ENCODE peak calls at places on chromosomes 4 and X, in seven cellular contexts. One of them, this sample, is unnamed.

GRCh38 chrX:49166914-49167739 is 4.6 kb downstream of the MAGIX start:
- DNase-seq in H9: no peak
- DNase-seq in H1: no peak
- DNase-seq in IMR-90: peak
- DNase-seq in mesenchymal stem cell: peak
- DNase-seq in neuronal stem cell: no peak
- DNase-seq in trophoblast cell: no peak
- DNase-seq in this sample: peak

GRCh38 chr4:110512901-110513300 is 36.9 kb downstream of the ENPEP start:
- DNase-seq in H9: no peak
- DNase-seq in trophoblast cell: no peak
- DNase-seq in mesenchymal stem cell: no peak
- DNase-seq in IMR-90: no peak
- DNase-seq in H1: no peak
- DNase-seq in neuronal stem cell: no peak
- DNase-seq in this sample: no peak

GRCh38 chr4:1376391-1376840 is 29.4 kb downstream of the UVSSA start:
- DNase-seq in neuronal stem cell: no peak
- DNase-seq in mesenchymal stem cell: no peak
- DNase-seq in H9: no peak
- DNase-seq in H1: no peak
- DNase-seq in IMR-90: no peak
- DNase-seq in trophoblast cell: no peak
- DNase-seq in this sample: no peak

GRCh38 chr4:153570228-153570973 is 104.2 kb downstream of the TMEM131L start:
- DNase-seq in neuronal stem cell: no peak
- DNase-seq in H9: no peak
- DNase-seq in trophoblast cell: no peak
- DNase-seq in mesenchymal stem cell: no peak
- DNase-seq in H1: no peak
- DNase-seq in IMR-90: no peak
- DNase-seq in this sample: no peak

GRCh38 chr4:93749351-93749761 is 79.2 kb upstream of the ATOH1 start:
- DNase-seq in neuronal stem cell: no peak
- DNase-seq in trophoblast cell: no peak
- DNase-seq in H9: no peak
- DNase-seq in H1: no peak
- DNase-seq in mesenchymal stem cell: no peak
- DNase-seq in IMR-90: no peak
- DNase-seq in this sample: no peak

GRCh38 chr4:3615386-3616286 is 83.4 kb upstream of the LRPAP1 start:
- DNase-seq in trophoblast cell: no peak
- DNase-seq in mesenchymal stem cell: no peak
- DNase-seq in H1: no peak
- DNase-seq in neuronal stem cell: no peak
- DNase-seq in IMR-90: no peak
- DNase-seq in H9: no peak
- DNase-seq in this sample: no peak

GRCh38 chr4:1571986-1572385 is 112.1 kb downstream of the FAM53A start:
- DNase-seq in H9: no peak
- DNase-seq in neuronal stem cell: no peak
- DNase-seq in mesenchymal stem cell: no peak
- DNase-seq in H1: no peak
- DNase-seq in trophoblast cell: no peak
- DNase-seq in IMR-90: no peak
- DNase-seq in this sample: peak

GRCh38 chrX:70437921-70438665 is 6.5 kb upstream of the DLG3 start:
- DNase-seq in neuronal stem cell: no peak
- DNase-seq in trophoblast cell: no peak
- DNase-seq in mesenchymal stem cell: no peak
- DNase-seq in H9: no peak
- DNase-seq in H1: no peak
- DNase-seq in IMR-90: peak
- DNase-seq in this sample: no peak

GRCh38 chrX:154804564-154804956 is 725 bp downstream of the MPP1 start:
- DNase-seq in H1: no peak
- DNase-seq in mesenchymal stem cell: no peak
- DNase-seq in H9: no peak
- DNase-seq in neuronal stem cell: no peak
- DNase-seq in IMR-90: no peak
- DNase-seq in trophoblast cell: peak
- DNase-seq in this sample: no peak

GRCh38 chrX:9745417-9746115 is 20.1 kb downstream of the GPR143 start:
- DNase-seq in neuronal stem cell: no peak
- DNase-seq in trophoblast cell: peak
- DNase-seq in IMR-90: peak
- DNase-seq in mesenchymal stem cell: peak
- DNase-seq in H9: no peak
- DNase-seq in H1: no peak
- DNase-seq in this sample: peak

GRCh38 chr4:8362483-8362882 is 78.0 kb downstream of the ACOX3 start:
- DNase-seq in trophoblast cell: no peak
- DNase-seq in IMR-90: no peak
- DNase-seq in H9: no peak
- DNase-seq in H1: no peak
- DNase-seq in mesenchymal stem cell: no peak
- DNase-seq in neuronal stem cell: no peak
- DNase-seq in this sample: peak

GRCh38 chr4:61400446-61400845 is 200.3 kb downstream of the ADGRL3 start:
- DNase-seq in H9: no peak
- DNase-seq in neuronal stem cell: no peak
- DNase-seq in mesenchymal stem cell: no peak
- DNase-seq in IMR-90: no peak
- DNase-seq in trophoblast cell: no peak
- DNase-seq in H1: no peak
- DNase-seq in this sample: no peak

GRCh38 chr4:61397174-61397573 is 197.0 kb downstream of the ADGRL3 start:
- DNase-seq in mesenchymal stem cell: peak
- DNase-seq in IMR-90: peak
- DNase-seq in H1: no peak
- DNase-seq in H9: no peak
- DNase-seq in trophoblast cell: no peak
- DNase-seq in neuronal stem cell: no peak
- DNase-seq in this sample: no peak

DNA sequence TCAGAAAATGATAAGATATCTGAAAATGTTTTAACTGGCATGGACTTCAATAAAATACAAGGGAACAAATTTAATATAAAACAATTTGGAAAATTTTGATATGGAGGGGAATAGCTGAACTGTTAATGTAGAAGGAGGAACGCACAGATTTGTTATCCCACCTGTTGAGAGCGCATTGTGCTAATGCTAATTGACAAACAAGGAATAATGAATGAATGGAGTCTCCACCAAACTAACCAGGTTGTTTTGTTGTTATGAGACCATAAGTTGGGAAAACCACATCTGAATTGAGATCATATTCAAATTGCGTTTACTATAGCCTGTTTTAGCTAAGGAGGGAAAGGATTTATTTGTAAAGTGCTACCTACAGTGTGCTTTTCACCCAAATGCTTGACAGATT is 195.6 kb downstream of the ADGRL3 start:
- DNase-seq in H9: no peak
- DNase-seq in IMR-90: no peak
- DNase-seq in neuronal stem cell: no peak
- DNase-seq in trophoblast cell: no peak
- DNase-seq in mesenchymal stem cell: no peak
- DNase-seq in H1: no peak
- DNase-seq in this sample: no peak
- H2BK120ac ChIP-seq in H9: no peak
- H2BK120ac ChIP-seq in IMR-90: no peak
- H2BK120ac ChIP-seq in neuronal stem cell: no peak
- H2BK120ac ChIP-seq in trophoblast cell: no peak
- H2BK120ac ChIP-seq in mesenchymal stem cell: no peak
- H2BK120ac ChIP-seq in H1: no peak
- H2BK120ac ChIP-seq in this sample: no peak

GRCh38 chrX:132876509-132876837 is 82.0 kb downstream of the HS6ST2 start:
- DNase-seq in mesenchymal stem cell: peak
- DNase-seq in trophoblast cell: no peak
- DNase-seq in IMR-90: no peak
- DNase-seq in H1: no peak
- DNase-seq in neuronal stem cell: no peak
- DNase-seq in H9: peak
- DNase-seq in this sample: peak

GRCh38 chrX:132875705-132876508 is 82.5 kb downstream of the HS6ST2 start:
- DNase-seq in IMR-90: no peak
- DNase-seq in neuronal stem cell: no peak
- DNase-seq in mesenchymal stem cell: no peak
- DNase-seq in H9: peak
- DNase-seq in H1: peak
- DNase-seq in trophoblast cell: no peak
- DNase-seq in this sample: peak

GRCh38 chrX:132877954-132878536 is 80.4 kb downstream of the HS6ST2 start:
- DNase-seq in H1: no peak
- DNase-seq in neuronal stem cell: no peak
- DNase-seq in trophoblast cell: no peak
- DNase-seq in mesenchymal stem cell: no peak
- DNase-seq in IMR-90: no peak
- DNase-seq in H9: peak
- DNase-seq in this sample: peak

DNA sequence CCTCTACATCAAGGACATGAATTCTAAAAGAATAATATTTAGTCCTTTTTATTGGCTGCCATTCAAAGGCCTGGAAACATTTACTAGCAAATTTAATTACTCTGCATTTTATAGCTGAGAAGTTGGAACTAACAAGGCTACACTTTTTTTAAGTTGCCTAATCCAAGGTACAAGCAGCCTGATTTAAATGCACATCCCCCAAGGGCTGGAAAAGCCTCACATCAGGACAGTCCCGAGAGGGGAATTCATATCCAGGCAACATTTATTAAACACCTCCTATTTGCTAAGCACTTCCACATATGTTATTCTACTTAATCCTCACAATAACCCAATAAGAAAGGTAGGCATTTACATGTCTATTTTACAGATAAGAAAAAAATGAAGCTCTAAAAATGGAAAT is 81.5 kb downstream of the HS6ST2 start:
- DNase-seq in H9: no peak
- DNase-seq in IMR-90: no peak
- DNase-seq in neuronal stem cell: no peak
- DNase-seq in trophoblast cell: no peak
- DNase-seq in mesenchymal stem cell: no peak
- DNase-seq in H1: no peak
- DNase-seq in this sample: no peak
- H3K4me2 ChIP-seq in H9: peak
- H3K4me2 ChIP-seq in IMR-90: no peak
- H3K4me2 ChIP-seq in neuronal stem cell: no peak
- H3K4me2 ChIP-seq in trophoblast cell: no peak
- H3K4me2 ChIP-seq in mesenchymal stem cell: no peak
- H3K4me2 ChIP-seq in H1: peak
- H3K4me2 ChIP-seq in this sample: no peak

GRCh38 chrX:43586855-43587254 is 69.2 kb upstream of the MAOA start:
- DNase-seq in H1: no peak
- DNase-seq in IMR-90: no peak
- DNase-seq in neuronal stem cell: no peak
- DNase-seq in H9: no peak
- DNase-seq in mesenchymal stem cell: no peak
- DNase-seq in trophoblast cell: no peak
- DNase-seq in this sample: no peak
- H2BK120ac ChIP-seq in H1: no peak
- H2BK120ac ChIP-seq in IMR-90: no peak
- H2BK120ac ChIP-seq in neuronal stem cell: no peak
- H2BK120ac ChIP-seq in H9: no peak
- H2BK120ac ChIP-seq in mesenchymal stem cell: no peak
- H2BK120ac ChIP-seq in trophoblast cell: no peak
- H2BK120ac ChIP-seq in this sample: no peak

DNA sequence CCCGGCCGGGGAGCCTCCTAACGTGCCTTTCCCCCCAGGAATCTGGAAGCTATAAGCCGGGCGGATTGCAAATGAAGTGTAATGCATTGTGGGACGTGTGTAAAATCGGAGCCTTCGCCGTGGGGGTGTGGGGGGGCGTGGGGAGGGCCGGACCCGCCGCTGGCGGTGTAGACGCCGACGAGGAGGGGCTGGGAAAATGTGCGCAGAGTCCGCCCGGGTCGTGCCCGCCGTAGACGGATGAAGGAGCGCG is 1.3 kb downstream of the STOX2 start:
- DNase-seq in mesenchymal stem cell: peak
- DNase-seq in trophoblast cell: no peak
- DNase-seq in H1: no peak
- DNase-seq in neuronal stem cell: no peak
- DNase-seq in H9: no peak
- DNase-seq in IMR-90: no peak
- DNase-seq in this sample: no peak
- H3K4me2 ChIP-seq in mesenchymal stem cell: peak
- H3K4me2 ChIP-seq in trophoblast cell: peak
- H3K4me2 ChIP-seq in H1: peak
- H3K4me2 ChIP-seq in neuronal stem cell: peak
- H3K4me2 ChIP-seq in H9: peak
- H3K4me2 ChIP-seq in IMR-90: peak
- H3K4me2 ChIP-seq in this sample: peak

GRCh38 chr4:108532187-108532586 is 88.2 kb upstream of the RPL34 start:
- DNase-seq in H9: no peak
- DNase-seq in trophoblast cell: no peak
- DNase-seq in mesenchymal stem cell: no peak
- DNase-seq in H1: no peak
- DNase-seq in neuronal stem cell: no peak
- DNase-seq in IMR-90: no peak
- DNase-seq in this sample: no peak

GRCh38 chr4:108533245-108533844 is 87.0 kb upstream of the RPL34 start:
- DNase-seq in neuronal stem cell: no peak
- DNase-seq in trophoblast cell: no peak
- DNase-seq in H1: no peak
- DNase-seq in mesenchymal stem cell: no peak
- DNase-seq in IMR-90: no peak
- DNase-seq in H9: no peak
- DNase-seq in this sample: no peak

GRCh38 chr4:108533876-108534275 is 86.5 kb upstream of the RPL34 start:
- DNase-seq in IMR-90: no peak
- DNase-seq in H1: no peak
- DNase-seq in H9: no peak
- DNase-seq in neuronal stem cell: no peak
- DNase-seq in trophoblast cell: no peak
- DNase-seq in mesenchymal stem cell: no peak
- DNase-seq in this sample: no peak

GRCh38 chr4:108536577-108536976 is 83.8 kb upstream of the RPL34 start:
- DNase-seq in mesenchymal stem cell: no peak
- DNase-seq in trophoblast cell: no peak
- DNase-seq in H1: no peak
- DNase-seq in neuronal stem cell: no peak
- DNase-seq in H9: no peak
- DNase-seq in IMR-90: no peak
- DNase-seq in this sample: no peak

GRCh38 chr4:108535757-108536156 is 84.6 kb upstream of the RPL34 start:
- DNase-seq in trophoblast cell: no peak
- DNase-seq in H9: no peak
- DNase-seq in H1: no peak
- DNase-seq in mesenchymal stem cell: no peak
- DNase-seq in neuronal stem cell: no peak
- DNase-seq in IMR-90: no peak
- DNase-seq in this sample: no peak
- H2BK120ac ChIP-seq in trophoblast cell: no peak
- H2BK120ac ChIP-seq in H9: no peak
- H2BK120ac ChIP-seq in H1: no peak
- H2BK120ac ChIP-seq in mesenchymal stem cell: no peak
- H2BK120ac ChIP-seq in neuronal stem cell: no peak
- H2BK120ac ChIP-seq in IMR-90: no peak
- H2BK120ac ChIP-seq in this sample: no peak

GRCh38 chr4:10442976-10443375 is 14.2 kb downstream of the ZNF518B start:
- DNase-seq in H1: no peak
- DNase-seq in trophoblast cell: no peak
- DNase-seq in H9: no peak
- DNase-seq in IMR-90: peak
- DNase-seq in mesenchymal stem cell: peak
- DNase-seq in neuronal stem cell: no peak
- DNase-seq in this sample: no peak
- H3K4me2 ChIP-seq in H1: no peak
- H3K4me2 ChIP-seq in trophoblast cell: no peak
- H3K4me2 ChIP-seq in H9: no peak
- H3K4me2 ChIP-seq in IMR-90: no peak
- H3K4me2 ChIP-seq in mesenchymal stem cell: no peak
- H3K4me2 ChIP-seq in neuronal stem cell: no peak
- H3K4me2 ChIP-seq in this sample: no peak

GRCh38 chrX:23911436-23911835 is 3.6 kb downstream of the CXorf58 start:
- DNase-seq in neuronal stem cell: no peak
- DNase-seq in IMR-90: no peak
- DNase-seq in H9: no peak
- DNase-seq in mesenchymal stem cell: no peak
- DNase-seq in trophoblast cell: no peak
- DNase-seq in H1: no peak
- DNase-seq in this sample: no peak
- H2BK120ac ChIP-seq in neuronal stem cell: no peak
- H2BK120ac ChIP-seq in IMR-90: no peak
- H2BK120ac ChIP-seq in H9: no peak
- H2BK120ac ChIP-seq in mesenchymal stem cell: no peak
- H2BK120ac ChIP-seq in trophoblast cell: no peak
- H2BK120ac ChIP-seq in H1: no peak
- H2BK120ac ChIP-seq in this sample: no peak

This sample was measured in mesendoderm.